ENCODE peak calls at places on chromosome 13, in seven cellular contexts. S, A, J, Q, Z, X and T are unnamed samples.

GRCh38 chr13:98585946-98586345 is 9.0 kb upstream of the STK24 start:
- DNase-seq in Z (no peak), Q (no peak), A (no peak), S (no peak), J (no peak), X (no peak), T (no peak)

GRCh38 chr13:70191034-70191433 is 82.8 kb upstream of the KLHL1 start:
- DNase-seq in J (no peak), X (no peak), S (no peak), A (no peak), Q (no peak), Z (no peak), T (no peak)

GRCh38 chr13:27296496-27296895 is 25.9 kb downstream of the RASL11A start:
- DNase-seq in X (no peak), Z (no peak), J (no peak), Q (no peak), S (no peak), A (no peak), T (no peak)

GRCh38 chr13:44710576-44710975 is 134.4 kb upstream of the TSC22D1 start:
- DNase-seq in X (peak; percentile 32), J (no peak), A (peak; percentile 47), Z (no peak), S (no peak), Q (peak; percentile 51), T (no peak)

GRCh38 chr13:57629391-57629804 is 2.1 kb upstream of the PCDH17 start:
- DNase-seq in Q (no peak), Z (no peak), J (no peak), A (no peak), X (no peak), S (no peak), T (no peak)

GRCh38 chr13:96041326-96042092 is 11.7 kb downstream of the UGGT2 start:
- DNase-seq in J (no peak), A (no peak), X (no peak), Z (no peak), S (no peak), Q (no peak), T (no peak)

GRCh38 chr13:113561417-113562084 is 23.0 kb upstream of the TFDP1 start:
- DNase-seq in S (no peak), X (no peak), J (no peak), A (no peak), Z (no peak), Q (no peak), T (no peak)

GRCh38 chr13:43573361-43573740 is 213.4 kb downstream of the ENOX1 start:
- DNase-seq in X (no peak), Z (no peak), J (no peak), A (no peak), S (no peak), Q (no peak), T (no peak)

GRCh38 chr13:97122381-97122996 is 99.6 kb upstream of the MBNL2 start:
- DNase-seq in J (peak; percentile 85), S (no peak), A (no peak), Z (no peak), X (no peak), Q (no peak), T (no peak)

GRCh38 chr13:23506821-23507210 is 63.4 kb upstream of the TNFRSF19 start:
- DNase-seq in A (peak; percentile 68), S (no peak), J (no peak), X (no peak), Q (no peak), Z (no peak), T (no peak)

GRCh38 chr13:114142640-114143490 is 10.4 kb upstream of the RASA3 start:
- DNase-seq in J (peak; percentile 30), Q (no peak), Z (no peak), A (no peak), S (no peak), X (no peak), T (peak; percentile 60)

GRCh38 chr13:30151398-30151797 is 156.0 kb downstream of the KATNAL1 start:
- DNase-seq in X (no peak), S (no peak), Z (no peak), Q (no peak), J (no peak), A (no peak), T (no peak)

GRCh38 chr13:101876951-101877350 is 424.5 kb downstream of the ITGBL1 start:
- DNase-seq in X (no peak), A (no peak), J (no peak), Q (no peak), Z (no peak), S (no peak), T (no peak)

GRCh38 chr13:114064516-114065140 is 67.8 kb downstream of the RASA3 start:
- DNase-seq in Q (no peak), A (no peak), Z (no peak), X (no peak), S (peak; percentile 64), J (no peak), T (no peak)

GRCh38 chr13:67018775-67019174 is 211.4 kb downstream of the PCDH9 start:
- DNase-seq in S (no peak), A (no peak), X (no peak), J (no peak), Q (no peak), Z (no peak), T (no peak)

GRCh38 chr13:50079278-50080157 is 64.3 kb downstream of the KCNRG start:
- DNase-seq in S (no peak), Z (no peak), J (peak; percentile 50), A (no peak), Q (no peak), X (no peak), T (no peak)

GRCh38 chr13:100721885-100722512 is 47.4 kb upstream of the TMTC4 start:
- DNase-seq in A (no peak), Q (peak; percentile 41), X (peak; percentile 28), J (peak; percentile 77), Z (no peak), S (no peak), T (peak; percentile 51)

GRCh38 chr13:48192536-48192935 is 40.5 kb upstream of the ITM2B start:
- DNase-seq in Z (no peak), S (no peak), J (no peak), Q (no peak), A (no peak), X (no peak), T (no peak)

GRCh38 chr13:45219123-45219891 is 18.5 kb upstream of the KCTD4 start:
- DNase-seq in X (no peak), J (peak; percentile 40), Q (no peak), A (no peak), Z (no peak), S (no peak), T (no peak)

GRCh38 chr13:79481685-79482052 is 714 bp downstream of the NDFIP2 start:
- DNase-seq in Z (no peak), A (no peak), S (no peak), X (no peak), J (peak; percentile 71), Q (peak; percentile 57), T (peak; percentile 69)

GRCh38 chr13:77338329-77338728 is 11.4 kb upstream of the MYCBP2 start:
- DNase-seq in S (no peak), A (no peak), Z (no peak), Q (no peak), J (no peak), X (no peak), T (no peak)

GRCh38 chr13:101556676-101557121 is 104.2 kb downstream of the ITGBL1 start:
- DNase-seq in A (peak; percentile 89), J (no peak), Z (no peak), Q (no peak), X (no peak), S (no peak), T (no peak)

GRCh38 chr13:19838726-19839342 is 24.6 kb downstream of the ZMYM5 start:
- DNase-seq in Z (no peak), J (no peak), Q (no peak), X (no peak), A (no peak), S (no peak), T (no peak)

GRCh38 chr13:75299206-75299605 is 182.8 kb downstream of the TBC1D4 start:
- DNase-seq in J (no peak), Z (no peak), A (no peak), S (no peak), X (no peak), Q (no peak), T (no peak)

GRCh38 chr13:31160857-31161582 is 684 bp downstream of the HSPH1 start:
- DNase-seq in A (peak; percentile 42), Q (peak; percentile 45), S (peak; percentile 82), X (no peak), Z (no peak), J (peak; percentile 90), T (peak; percentile 66)

GRCh38 chr13:100235311-100235901 is 146.5 kb downstream of the PCCA start:
- DNase-seq in A (no peak), Q (peak; percentile 35), J (peak; percentile 79), S (no peak), X (peak; percentile 23), Z (no peak), T (no peak)